ENCODE peak calls at places on chromosomes 5 and 9, in seven cellular contexts. G is PC-3, B is IMR-90, N is right lobe of liver, V is BE2C, Z is endodermal cell, L is astrocyte. F is an unnamed sample.
A peak's percentile ranks its signal among the peaks of the same experiment; 100 is the strongest.

GRCh38 chr5:107149243-107149642 is 521.5 kb downstream of the EFNA5 start:
- DNase-seq in G (no peak), B (no peak), N (no peak), V (no peak), Z (no peak), L (no peak), F (no peak)

GRCh38 chr9:7075154-7075553 is 317.4 kb downstream of the KDM4C start:
- DNase-seq in G (no peak), B (no peak), N (no peak), V (no peak), Z (no peak), L (no peak), F (no peak)

GRCh38 chr5:67793418-67793817 is 422.1 kb upstream of the PIK3R1 start:
- DNase-seq in G (no peak), B (no peak), N (no peak), V (no peak), Z (no peak), L (no peak), F (no peak)

GRCh38 chr9:16262467-16263261 is 607.8 kb downstream of the BNC2 start:
- DNase-seq in G (peak; percentile 51), B (peak; percentile 66), N (no peak), V (no peak), Z (peak; percentile 85), L (no peak), F (no peak)

GRCh38 chr9:92171822-92172221 is 56.6 kb upstream of the SPTLC1 start:
- DNase-seq in G (no peak), B (no peak), N (no peak), V (no peak), Z (no peak), L (no peak), F (no peak)

GRCh38 chr5:154214236-154215106 is 23.9 kb downstream of the GALNT10 start:
- DNase-seq in G (peak; percentile 77), B (peak; percentile 80), N (no peak), V (no peak), Z (no peak), L (peak; percentile 86), F (no peak)

GRCh38 chr5:142087920-142088679 is 20.5 kb upstream of the NDFIP1 start:
- DNase-seq in G (no peak), B (no peak), N (no peak), V (no peak), Z (peak; percentile 35), L (no peak), F (no peak)

GRCh38 chr5:10736354-10736753 is 24.7 kb downstream of the DAP start:
- DNase-seq in G (no peak), B (no peak), N (no peak), V (no peak), Z (no peak), L (no peak), F (no peak)

GRCh38 chr9:132631280-132631679 is 38.5 kb downstream of the DDX31 start:
- DNase-seq in G (peak; percentile 90), B (peak; percentile 87), N (no peak), V (no peak), Z (no peak), L (peak; percentile 77), F (peak; percentile 24)

GRCh38 chr9:130946778-130947617 is 8.0 kb upstream of the FIBCD1 start:
- DNase-seq in G (peak; percentile 81), B (no peak), N (no peak), V (no peak), Z (no peak), L (peak; percentile 22), F (no peak)

DNA sequence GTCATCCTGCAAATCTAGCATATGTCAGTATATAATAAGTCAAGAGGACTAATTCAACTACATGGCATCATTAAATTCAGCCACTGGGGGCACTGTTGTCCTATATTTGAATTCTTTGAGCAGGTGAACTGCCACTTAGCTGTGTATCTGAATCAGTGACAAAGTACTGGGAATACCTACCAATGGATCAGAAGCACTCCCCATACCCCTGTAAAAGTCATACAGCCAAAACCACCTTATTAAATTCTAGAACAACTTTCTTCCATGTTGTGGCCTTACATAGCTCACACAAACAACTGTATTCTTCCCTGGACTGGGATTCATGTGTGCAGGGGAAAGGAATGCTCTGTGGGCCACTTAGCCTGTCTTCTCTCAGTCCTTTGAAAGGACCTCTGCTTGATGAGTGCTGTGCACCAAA is 57.4 kb upstream of the PLPP6 start:
- DNase-seq in G (peak; percentile 86), B (peak; percentile 59), N (peak; percentile 71), V (peak; percentile 69), Z (peak; percentile 90), L (peak; percentile 23), F (peak; percentile 13)
- TF ChIP-seq CTCF in G (peak; percentile 72), B (peak; percentile 71), N (peak; percentile 68), V (peak; percentile 66), Z (peak; percentile 86), L (peak; percentile 81), F (peak; percentile 57)

GRCh38 chr9:95047452-95048224 is 269.9 kb downstream of the FANCC start:
- DNase-seq in G (no peak), B (no peak), N (no peak), V (no peak), Z (peak; percentile 40), L (no peak), F (no peak)
- H3K4me3 ChIP-seq in G (peak overlapping the region; percentile 92), B (peak overlapping the region; percentile 81), N (no peak overlapping the region), V (peak overlapping the region; percentile 19), Z (peak overlapping the region; percentile 44), L (peak overlapping the region; percentile 25), F (peak overlapping the region; percentile 56)

GRCh38 chr5:148398698-148399121 is 15.0 kb downstream of the FBXO38 start:
- DNase-seq in G (peak; percentile 54), B (no peak), N (no peak), V (no peak), Z (peak; percentile 46), L (no peak), F (no peak)

GRCh38 chr5:148395031-148395430 is 11.3 kb downstream of the FBXO38 start:
- DNase-seq in G (no peak), B (no peak), N (no peak), V (no peak), Z (no peak), L (no peak), F (no peak)

GRCh38 chr5:148401604-148402003 is 17.8 kb downstream of the FBXO38 start:
- DNase-seq in G (peak; percentile 66), B (peak; percentile 48), N (no peak), V (no peak), Z (no peak), L (no peak), F (no peak)

GRCh38 chr5:148394587-148395019 is 10.8 kb downstream of the FBXO38 start:
- DNase-seq in G (no peak), B (no peak), N (no peak), V (no peak), Z (no peak), L (no peak), F (no peak)

GRCh38 chr5:148397968-148398595 is 14.3 kb downstream of the FBXO38 start:
- DNase-seq in G (peak; percentile 54), B (no peak), N (no peak), V (no peak), Z (peak; percentile 91), L (no peak), F (no peak)
- H3K36me3 ChIP-seq in G (peaks cover 48% of the 10 kb centered on the region), B (peaks cover 16% of the 10 kb centered on the region), N (peaks cover 33% of the 10 kb centered on the region), V (peaks cover 27% of the 10 kb centered on the region), Z (peaks cover 67% of the 10 kb centered on the region), L (peaks cover 31% of the 10 kb centered on the region), F (peaks cover 7% of the 10 kb centered on the region)

GRCh38 chr9:99327667-99328066 is 105.6 kb downstream of the SEC61B start:
- DNase-seq in G (no peak), B (no peak), N (no peak), V (no peak), Z (no peak), L (no peak), F (no peak)
- TF ChIP-seq CTCF in G (no peak), B (no peak), N (no peak), V (no peak), Z (no peak), L (no peak), F (no peak)

GRCh38 chr5:169801781-169802180 is 164.7 kb downstream of the DOCK2 start:
- DNase-seq in G (no peak), B (peak; percentile 39), N (no peak), V (no peak), Z (no peak), L (no peak), F (no peak)

GRCh38 chr5:169803077-169803981 is 166.3 kb downstream of the DOCK2 start:
- DNase-seq in G (peak; percentile 33), B (peak; percentile 100), N (no peak), V (peak; percentile 33), Z (no peak), L (peak; percentile 100), F (peak; percentile 89)

GRCh38 chr5:169805527-169805934 is 168.5 kb downstream of the DOCK2 start:
- DNase-seq in G (no peak), B (peak; percentile 61), N (no peak), V (no peak), Z (peak; percentile 66), L (peak; percentile 72), F (no peak)

GRCh38 chr5:169805937-169806700 is 169.0 kb downstream of the DOCK2 start:
- DNase-seq in G (no peak), B (no peak), N (no peak), V (no peak), Z (no peak), L (no peak), F (no peak)

DNA sequence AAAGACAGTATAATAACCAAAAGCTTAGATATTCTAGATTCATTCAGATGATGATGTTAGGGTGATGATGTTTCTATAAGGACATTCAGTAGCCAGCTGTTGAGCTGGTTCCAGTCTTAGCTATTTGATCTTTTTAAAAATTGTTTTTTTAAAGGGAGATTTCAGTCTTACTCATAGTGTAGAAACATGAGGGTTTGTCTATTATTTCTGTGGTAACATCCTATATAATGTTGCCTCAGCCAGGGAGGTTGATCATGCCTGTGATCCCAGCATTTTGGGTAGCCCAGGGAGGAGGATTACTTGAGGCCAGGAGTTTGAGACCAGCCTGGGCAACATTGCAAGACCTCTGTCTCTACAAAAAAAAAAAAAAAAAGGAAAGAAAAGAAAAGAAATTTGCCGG is 167.8 kb downstream of the DOCK2 start:
- DNase-seq in G (no peak), B (peak; percentile 90), N (no peak), V (no peak), Z (no peak), L (peak; percentile 56), F (no peak)
- H3K4me3 ChIP-seq in G (no peak overlapping the region), B (no peak overlapping the region), N (no peak overlapping the region), V (no peak overlapping the region), Z (no peak overlapping the region), L (no peak overlapping the region), F (no peak overlapping the region)

DNA sequence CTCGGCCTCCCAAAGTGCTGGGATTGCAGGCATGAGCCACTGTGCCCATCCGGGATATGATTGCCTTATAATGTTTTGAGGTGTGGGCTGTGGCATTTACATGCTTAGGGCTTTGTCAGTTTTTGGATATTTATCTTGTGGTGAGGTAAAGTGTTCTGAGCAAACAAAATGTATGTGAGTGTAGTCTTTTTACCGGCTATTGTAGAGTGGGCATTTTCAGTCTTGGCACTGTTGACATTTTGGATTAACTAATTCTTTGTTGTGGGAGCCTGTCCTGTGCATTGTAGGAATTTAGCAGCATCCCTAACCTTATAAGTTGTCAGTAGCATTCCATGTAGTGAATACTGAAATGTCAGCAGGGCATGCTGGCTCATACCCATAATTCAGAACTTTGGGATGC is 21.6 kb downstream of the G3BP1 start:
- DNase-seq in G (no peak), B (no peak), N (no peak), V (no peak), Z (no peak), L (no peak), F (no peak)
- H3K36me3 ChIP-seq in G (peaks cover 91% of the 10 kb centered on the region), B (peaks cover 42% of the 10 kb centered on the region), N (peaks cover 87% of the 10 kb centered on the region), V (peaks cover 99% of the 10 kb centered on the region), Z (peaks cover 97% of the 10 kb centered on the region), L (peaks cover 64% of the 10 kb centered on the region), F (peaks cover 17% of the 10 kb centered on the region)

GRCh38 chr9:134566196-134566822 is 75.3 kb upstream of the COL5A1 start:
- DNase-seq in G (no peak), B (no peak), N (peak; percentile 16), V (no peak), Z (peak; percentile 14), L (no peak), F (no peak)
- TF ChIP-seq CTCF in G (no peak), B (no peak), N (no peak), V (no peak), Z (no peak), L (no peak), F (no peak)